ENCODE peak calls at places on chromosomes 5 and 9, in nine cellular contexts. Z is KBM-7, B is H1, L is brain microvascular endothelial cell, H is kidney epithelial cell, F is dermis blood vessel endothelial cell, Y is naive B cell, W is lower lobe of right lung, D is globus pallidus. A is an unnamed sample.

GRCh38 chr5:116527587-116527986 is 47.0 kb downstream of the SEMA6A start:
- DNase-seq in B (no peak), Y (no peak), Z (no peak), L (no peak), D (no peak), H (no peak), F (no peak), W (no peak), A (no peak)

GRCh38 chr5:36777105-36777757 is 99.3 kb upstream of the NIPBL start:
- DNase-seq in F (peak), H (no peak), D (peak), L (peak), B (peak), Z (peak), W (no peak), Y (no peak), A (peak)

GRCh38 chr9:29006603-29007002 is 1433.3 kb upstream of the C9orf72 start:
- DNase-seq in D (no peak), L (no peak), Y (no peak), F (no peak), B (no peak), W (no peak), Z (no peak), H (no peak), A (no peak)

GRCh38 chr5:98602534-98603112 is 170.8 kb upstream of the RGMB start:
- DNase-seq in H (no peak), F (no peak), D (no peak), W (no peak), L (no peak), Z (no peak), B (no peak), Y (no peak), A (no peak)

GRCh38 chr5:176694146-176694545 is 46.9 kb downstream of the TSPAN17 start:
- DNase-seq in D (no peak), W (no peak), Y (no peak), L (no peak), Z (no peak), B (no peak), F (no peak), H (no peak), A (no peak)

GRCh38 chr9:115164511-115164974 is 46.6 kb upstream of the TNC start:
- DNase-seq in F (no peak), Y (no peak), W (no peak), Z (no peak), L (no peak), H (peak), B (no peak), D (peak), A (no peak)

GRCh38 chr5:63398346-63398745 is 563.9 kb downstream of the HTR1A start:
- DNase-seq in H (peak), W (no peak), D (no peak), B (peak), F (no peak), L (no peak), Y (no peak), Z (no peak), A (no peak)

GRCh38 chr9:31839273-31839672 is 545.2 kb upstream of the ACO1 start:
- DNase-seq in B (no peak), H (no peak), D (peak), L (no peak), Z (no peak), F (no peak), Y (no peak), W (no peak), A (no peak)

GRCh38 chr9:133375116-133375723 is 640 bp downstream of the SURF4 start:
- DNase-seq in D (no peak), Y (no peak), L (peak), F (peak), W (no peak), B (no peak), H (no peak), Z (peak), A (peak)

GRCh38 chr5:170420809-170421412 is 31.7 kb upstream of the KCNMB1 start:
- DNase-seq in B (no peak), Y (peak), Z (peak), F (peak), W (no peak), D (peak), H (peak), L (peak), A (peak)

GRCh38 chr9:136820947-136821332 is 13.2 kb downstream of the RABL6 start:
- DNase-seq in Z (no peak), W (no peak), D (no peak), B (no peak), F (peak), H (no peak), L (no peak), Y (no peak), A (no peak)

GRCh38 chr5:98099448-98100105 is 673.9 kb upstream of the RGMB start:
- DNase-seq in W (no peak), F (peak), Y (no peak), D (no peak), B (no peak), Z (no peak), H (no peak), L (no peak), A (no peak)

GRCh38 chr5:23440703-23441102 is 66.7 kb upstream of the PRDM9 start:
- DNase-seq in F (no peak), Y (no peak), H (no peak), B (no peak), L (no peak), W (no peak), Z (no peak), D (no peak), A (no peak)

GRCh38 chr9:95880011-95880690 is 4.7 kb downstream of the ERCC6L2 start:
- DNase-seq in B (no peak), Y (no peak), W (no peak), F (peak), H (no peak), Z (no peak), D (no peak), L (peak), A (no peak)

GRCh38 chr5:178786859-178787499 is 56.5 kb upstream of the ZNF354A start:
- DNase-seq in W (no peak), H (peak), F (no peak), Z (no peak), L (peak), B (no peak), D (no peak), Y (no peak), A (no peak)

GRCh38 chr5:82821978-82822927 is 254.9 kb downstream of the TMEM167A start:
- DNase-seq in D (no peak), L (peak), H (no peak), Z (no peak), Y (no peak), W (no peak), B (no peak), F (peak), A (no peak)

GRCh38 chr9:1647776-1648175 is 367.4 kb upstream of the SMARCA2 start:
- DNase-seq in F (no peak), H (no peak), Z (no peak), B (no peak), D (no peak), W (no peak), L (no peak), Y (no peak), A (no peak)

GRCh38 chr9:136765041-136765440 is 723 bp upstream of the LCN15 start:
- DNase-seq in W (no peak), H (no peak), Z (no peak), D (no peak), F (no peak), B (no peak), L (no peak), Y (no peak), A (no peak)

GRCh38 chr5:134492568-134492967 is 32.9 kb upstream of the JADE2 start:
- DNase-seq in Y (no peak), W (no peak), Z (no peak), B (no peak), D (no peak), H (no peak), F (no peak), L (no peak), A (no peak)

GRCh38 chr5:32042571-32042970 is 131.5 kb downstream of the GOLPH3 start:
- DNase-seq in W (no peak), B (no peak), F (no peak), H (no peak), L (no peak), Z (peak), D (no peak), Y (no peak), A (no peak)

GRCh38 chr9:127221695-127222094 is 42.9 kb upstream of the GARNL3 start:
- DNase-seq in Z (no peak), H (no peak), W (no peak), F (no peak), D (no peak), L (no peak), B (no peak), Y (no peak), A (peak)

GRCh38 chr9:72675586-72675985 is 154.2 kb downstream of the TMC1 start:
- DNase-seq in Y (no peak), W (no peak), L (no peak), Z (no peak), B (no peak), H (peak), F (no peak), D (no peak), A (no peak)

GRCh38 chr9:125977223-125977622 is 230.1 kb downstream of the PBX3 start:
- DNase-seq in D (no peak), B (no peak), H (no peak), L (no peak), W (no peak), F (no peak), Y (no peak), Z (no peak), A (no peak)

GRCh38 chr9:104779946-104780539 is 16.1 kb downstream of the NIPSNAP3B start:
- DNase-seq in D (no peak), Y (no peak), F (no peak), H (no peak), W (no peak), B (no peak), L (no peak), Z (peak), A (no peak)

GRCh38 chr9:133572821-133573361 is 36.3 kb downstream of the FAM163B start:
- DNase-seq in B (no peak), L (no peak), Z (no peak), D (peak), W (peak), H (no peak), Y (no peak), F (no peak), A (no peak)

GRCh38 chr9:111350556-111350955 is 20.5 kb upstream of the OR2K2 start:
- DNase-seq in D (no peak), H (no peak), Y (no peak), L (no peak), W (no peak), Z (no peak), F (no peak), B (no peak), A (no peak)

GRCh38 chr5:132487841-132488555 is 2.6 kb downstream of the IRF1 start:
- DNase-seq in Y (peak), W (no peak), Z (peak), H (no peak), B (no peak), L (no peak), F (no peak), D (no peak), A (peak)

GRCh38 chr9:113499153-113499875 is 35.8 kb downstream of the RGS3 start:
- DNase-seq in Y (no peak), F (no peak), D (no peak), W (no peak), H (no peak), L (no peak), B (no peak), Z (no peak), A (no peak)

GRCh38 chr5:43207601-43208000 is 15.6 kb downstream of the NIM1K start:
- DNase-seq in F (no peak), H (no peak), B (no peak), D (no peak), Z (no peak), Y (no peak), L (peak), W (no peak), A (no peak)

GRCh38 chr9:105053209-105053652 is 125.3 kb upstream of the ABCA1 start:
- DNase-seq in H (peak), D (no peak), Y (no peak), F (peak), L (peak), B (no peak), Z (no peak), W (no peak), A (no peak)

GRCh38 chr5:116530276-116530675 is 44.3 kb downstream of the SEMA6A start:
- DNase-seq in L (no peak), F (no peak), H (no peak), Z (no peak), B (no peak), W (no peak), Y (no peak), D (no peak), A (no peak)

GRCh38 chr9:128470560-128470959 is 14.8 kb downstream of the ODF2 start:
- DNase-seq in B (no peak), H (no peak), L (no peak), Z (peak), F (no peak), W (no peak), D (no peak), Y (no peak), A (no peak)

GRCh38 chr5:91438871-91439270 is 55.8 kb upstream of the ARRDC3 start:
- DNase-seq in Y (no peak), F (no peak), Z (no peak), B (no peak), L (no peak), D (no peak), W (no peak), H (no peak), A (no peak)

GRCh38 chr5:136020383-136021015 is 8.3 kb upstream of the TGFBI start:
- DNase-seq in H (peak), D (no peak), F (peak), L (peak), W (no peak), B (no peak), Z (peak), Y (no peak), A (no peak)

A was measured in OCI-LY7.